ENCODE peak calls at places on chromosomes 13 and 19, in four cellular contexts. U is gastrocnemius medialis, Q is SK-N-SH, M is tibial nerve. W is an unnamed sample.

GRCh38 chr13:65499251-65499650 is 1730.9 kb downstream of the PCDH9 start:
- DNase-seq in M (no peak), U (no peak), Q (no peak), W (no peak)

GRCh38 chr13:97284558-97284957 is 62.4 kb downstream of the MBNL2 start:
- DNase-seq in U (no peak), Q (no peak), M (no peak), W (no peak)

GRCh38 chr13:35850569-35850968 is 280.6 kb downstream of the DCLK1 start:
- DNase-seq in M (no peak), U (no peak), Q (no peak), W (no peak)

GRCh38 chr19:6007866-6008265 is 29.9 kb upstream of the RANBP3 start:
- DNase-seq in Q (no peak), U (no peak), M (no peak), W (no peak)

GRCh38 chr13:113841355-113841653 is 22.6 kb downstream of the GAS6 start:
- DNase-seq in Q (no peak), M (no peak), U (no peak), W (no peak)

GRCh38 chr13:94713556-94714182 is 1.3 kb upstream of the SOX21 start:
- DNase-seq in Q (no peak), M (no peak), U (no peak), W (no peak)

GRCh38 chr19:13932911-13933393 is 5.3 kb downstream of the PODNL1 start:
- DNase-seq in U (no peak), Q (peak), M (no peak), W (no peak)

GRCh38 chr13:27321619-27322385 is 51.2 kb downstream of the RASL11A start:
- DNase-seq in M (no peak), U (no peak), Q (no peak), W (no peak)

GRCh38 chr19:29965529-29965928 is 23.5 kb downstream of the URI1 start:
- DNase-seq in U (no peak), Q (no peak), M (no peak), W (no peak)
- H3K4me3 ChIP-seq in U (no peak), Q (no peak), M (no peak), W (no peak)

DNA sequence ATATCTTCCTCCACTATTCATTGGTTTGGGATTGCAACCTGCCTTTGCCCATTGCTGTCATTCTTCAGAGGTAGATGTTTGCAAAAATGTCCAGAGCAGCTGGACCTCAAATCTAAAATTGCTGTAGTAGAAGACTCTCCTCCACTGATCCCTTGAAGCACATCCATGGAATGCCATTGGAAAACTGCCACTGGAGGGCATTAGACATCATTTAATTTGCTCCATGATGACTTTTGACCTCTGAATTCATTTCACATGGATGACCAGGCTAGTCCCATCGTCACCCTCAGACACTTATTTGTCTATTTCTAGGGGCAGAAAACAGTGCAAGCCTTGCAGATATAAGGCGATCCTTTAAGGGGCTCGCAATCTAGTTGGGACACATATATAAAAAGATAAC is 33.9 kb upstream of the FLT1 start:
- DNase-seq in M (no peak), U (no peak), Q (no peak), W (no peak)
- TF ChIP-seq CTCF in M (no peak), U (no peak), Q (peak), W (no peak)

DNA sequence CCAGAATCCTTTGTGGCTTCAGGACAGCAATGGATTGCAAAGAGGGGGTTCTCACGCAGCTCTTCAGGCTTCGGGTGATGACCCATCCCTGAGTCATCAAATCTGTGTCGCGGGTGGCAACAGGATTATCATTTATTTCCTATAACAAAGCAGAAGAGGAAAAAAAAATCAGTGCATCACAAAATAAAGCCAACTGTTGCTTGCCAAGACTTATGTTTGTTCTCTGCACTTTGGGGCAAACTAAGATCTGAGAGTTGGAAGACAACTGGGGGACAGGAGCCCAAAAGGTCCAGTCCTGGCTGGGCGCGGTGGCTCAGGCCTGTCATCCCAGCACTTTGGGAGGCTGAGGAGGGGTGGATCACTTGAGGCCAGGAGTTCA is 6.4 kb downstream of the GNA15 start:
- DNase-seq in Q (no peak), M (no peak), U (no peak), W (no peak)
- H3K4me3 ChIP-seq in Q (no peak), M (no peak), U (no peak), W (no peak)

DNA sequence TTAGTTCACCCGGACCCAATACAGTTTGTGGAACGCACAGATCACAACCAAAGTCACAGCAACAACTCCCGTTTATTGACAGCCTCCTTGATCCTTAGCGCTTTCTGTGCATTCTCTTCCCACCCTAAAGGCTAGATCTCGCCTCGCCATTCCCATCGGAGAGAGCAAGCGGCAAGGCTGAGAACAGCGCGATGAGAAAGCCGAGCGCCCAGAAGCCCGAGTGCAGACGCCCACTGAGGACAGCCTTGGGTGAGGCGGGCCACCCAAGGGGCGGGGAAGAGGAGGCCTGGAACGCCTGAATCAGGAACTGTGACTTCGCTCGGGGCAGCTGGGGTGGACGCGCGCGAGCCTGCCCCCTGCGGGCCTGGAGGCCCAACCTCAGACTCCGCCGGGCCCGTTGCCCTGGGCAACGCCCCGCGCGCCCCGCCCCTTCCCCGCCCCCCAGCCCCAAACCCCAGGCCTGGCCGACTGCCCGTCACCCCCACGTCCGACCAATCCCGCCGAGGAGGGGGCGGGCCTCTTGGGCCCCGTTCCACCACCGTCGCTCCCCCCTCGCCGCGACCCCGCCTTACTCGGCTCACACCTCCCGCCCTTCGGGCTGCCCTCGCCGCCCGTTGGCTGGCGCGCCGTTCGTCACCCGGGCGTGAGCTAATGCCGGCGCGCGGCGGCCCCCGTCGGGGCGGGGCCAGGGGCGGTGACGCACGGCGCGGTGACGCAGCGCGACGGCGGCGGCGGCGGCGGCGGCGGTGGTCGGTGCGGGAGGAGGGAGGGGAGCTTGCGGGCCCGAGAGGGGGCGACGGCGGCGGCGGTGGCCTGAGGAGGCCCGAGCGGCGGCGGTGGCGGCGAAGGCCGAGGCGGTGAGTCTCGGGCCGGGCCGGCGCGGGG is at the start of gene SAMD4B:
- DNase-seq in M (peak), Q (peak), U (peak), W (peak)
- TF ChIP-seq CTCF in M (peak), Q (peak), U (peak), W (peak)

GRCh38 chr19:44111910-44112463 is 1.2 kb upstream of the ZNF225 start:
- DNase-seq in M (no peak), Q (peak), U (no peak), W (peak)
- H3K4me3 ChIP-seq in M (no peak), Q (peak), U (peak), W (peak)

GRCh38 chr13:23608704-23609413 is 38.6 kb downstream of the TNFRSF19 start:
- DNase-seq in Q (peak), U (peak), M (no peak), W (no peak)
- TF ChIP-seq CTCF in Q (no peak), U (no peak), M (no peak), W (no peak)

DNA sequence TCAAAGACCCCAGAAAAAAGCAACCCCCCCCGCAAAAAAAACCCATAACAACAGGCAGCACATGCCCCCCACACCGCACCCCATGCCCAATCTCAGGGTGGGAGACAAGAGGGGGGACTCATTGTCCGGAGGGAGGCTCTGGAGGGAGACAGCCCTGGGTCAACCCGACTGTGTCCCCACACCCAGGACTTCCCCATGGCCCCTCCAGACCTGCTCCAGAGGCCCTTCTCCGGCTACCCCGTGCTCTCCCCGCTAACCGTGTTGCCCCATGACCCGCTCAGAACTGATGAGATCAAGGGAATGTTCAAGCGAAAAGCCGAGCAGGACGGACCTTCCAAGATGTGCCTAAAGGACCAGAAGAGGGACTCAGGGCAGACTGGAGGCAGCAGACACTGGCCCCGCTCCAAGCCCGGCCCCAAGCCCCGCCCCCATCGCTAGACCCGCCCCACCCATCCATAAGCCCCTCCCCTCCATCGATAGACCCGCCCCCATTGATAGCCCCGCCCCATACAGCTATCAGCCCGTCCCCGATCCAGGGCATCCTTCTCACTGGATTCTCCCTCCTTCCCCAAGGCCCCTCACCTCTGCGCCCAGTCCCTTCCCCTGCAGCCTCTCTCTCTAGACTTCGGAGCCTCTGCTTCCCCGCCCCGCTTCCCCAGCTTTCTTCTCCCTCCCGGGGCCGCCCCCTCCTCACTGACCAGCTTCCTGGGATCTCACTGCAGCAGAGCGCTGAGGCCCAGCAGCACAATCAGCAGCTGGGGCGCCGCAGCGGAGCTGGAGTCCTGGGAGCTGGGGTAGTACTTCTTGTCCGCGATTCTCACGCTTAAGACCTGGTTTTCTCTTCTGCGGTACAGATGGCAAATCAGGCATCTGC is 2.2 kb downstream of the BST2 start:
- DNase-seq in Q (peak), M (no peak), U (no peak), W (peak)
- H3K4me3 ChIP-seq in Q (peak), M (no peak), U (no peak), W (peak)

GRCh38 chr13:23512762-23513395 is 57.3 kb upstream of the TNFRSF19 start:
- DNase-seq in Q (no peak), M (no peak), U (no peak), W (peak)

GRCh38 chr13:23513460-23513859 is 56.8 kb upstream of the TNFRSF19 start:
- DNase-seq in Q (no peak), M (no peak), U (no peak), W (no peak)

GRCh38 chr13:23509781-23510543 is 60.2 kb upstream of the TNFRSF19 start:
- DNase-seq in M (no peak), U (no peak), Q (no peak), W (no peak)

GRCh38 chr13:23510544-23510916 is 59.7 kb upstream of the TNFRSF19 start:
- DNase-seq in U (no peak), M (no peak), Q (no peak), W (no peak)

DNA sequence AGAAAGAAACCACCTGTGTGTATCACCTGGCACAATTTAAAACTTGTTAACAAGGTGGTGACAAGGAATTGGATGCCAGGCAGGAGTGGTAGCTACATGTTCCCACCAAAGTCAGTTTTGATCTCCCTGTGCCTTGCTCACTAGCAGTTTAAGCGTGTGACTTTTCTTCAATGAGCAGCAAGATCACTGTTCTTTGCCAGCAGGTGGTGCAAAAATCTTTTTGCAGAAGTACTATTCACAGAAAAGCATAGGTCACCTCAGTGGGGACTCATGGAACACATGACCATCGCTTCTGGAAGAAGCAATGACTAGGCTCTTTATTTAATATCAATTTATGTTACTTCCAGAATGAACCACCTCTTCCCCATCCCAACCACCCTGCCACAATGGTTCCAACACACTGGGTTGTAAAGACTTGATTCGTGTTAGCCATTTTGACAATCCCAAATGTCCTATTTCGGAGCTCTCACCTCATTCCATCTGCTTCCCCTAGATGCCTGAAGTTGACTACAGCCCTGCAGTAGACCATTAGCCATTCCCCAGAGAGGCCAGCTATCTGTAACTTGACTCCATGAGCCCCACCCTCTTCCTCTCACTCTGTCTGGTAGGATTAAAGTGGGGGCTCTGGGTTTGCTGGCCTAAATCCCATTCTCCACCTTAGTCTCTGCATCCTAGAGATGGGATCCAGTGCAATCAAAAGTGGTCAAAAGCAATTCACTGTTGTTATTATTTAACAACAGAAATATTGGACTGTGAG is 59.1 kb upstream of the TNFRSF19 start:
- DNase-seq in M (no peak), Q (no peak), U (peak), W (peak)
- TF ChIP-seq CTCF in M (no peak), Q (peak), U (peak), W (peak)

GRCh38 chr13:79786176-79786575 is 305.2 kb downstream of the NDFIP2 start:
- DNase-seq in Q (no peak), M (no peak), U (no peak), W (no peak)

GRCh38 chr13:79779761-79780160 is 298.8 kb downstream of the NDFIP2 start:
- DNase-seq in M (peak), Q (no peak), U (peak), W (no peak)

GRCh38 chr13:79781829-79782540 is 301.0 kb downstream of the NDFIP2 start:
- DNase-seq in Q (no peak), U (no peak), M (no peak), W (no peak)

GRCh38 chr13:79780240-79780639 is 299.3 kb downstream of the NDFIP2 start:
- DNase-seq in U (no peak), Q (no peak), M (no peak), W (peak)

DNA sequence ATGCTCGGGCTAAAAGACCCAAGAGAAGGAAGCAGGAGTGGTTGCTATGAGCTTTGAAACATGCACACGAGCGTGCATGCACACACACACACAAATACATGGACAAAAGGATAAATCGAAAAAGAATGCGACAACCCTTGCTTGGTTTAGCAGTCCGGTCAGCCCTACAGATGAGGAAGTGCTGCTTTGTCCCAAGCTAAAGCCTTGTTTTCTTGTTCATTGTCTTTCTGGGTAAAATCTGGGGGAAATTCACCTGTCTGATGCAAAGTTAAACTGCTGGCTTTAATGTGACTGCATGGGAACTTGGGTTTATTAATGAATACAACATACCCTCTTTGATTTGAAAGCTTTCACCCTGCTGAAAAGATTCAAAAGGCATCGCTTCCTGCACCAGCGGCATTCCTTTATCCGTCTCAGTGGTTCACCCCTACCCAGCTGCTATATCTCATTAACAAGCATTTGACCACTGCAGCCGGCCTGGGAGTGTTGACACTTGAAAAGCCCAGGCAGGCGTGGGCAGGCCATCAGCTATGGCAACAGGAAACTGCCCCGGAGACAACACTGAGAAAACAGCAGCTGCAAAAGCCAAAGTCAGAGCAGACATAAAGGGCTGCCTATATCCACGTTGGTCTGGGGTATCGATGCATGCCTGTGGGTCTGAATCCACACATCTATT is 301.7 kb downstream of the NDFIP2 start:
- DNase-seq in Q (peak), M (peak), U (no peak), W (peak)
- H3K4me3 ChIP-seq in Q (no peak), M (no peak), U (no peak), W (no peak)